ENCODE peak calls at places on chromosomes 13 and 19, in seven cellular contexts. L is CD4-positive, alpha-beta T cell; V is Peyer's patch; X is omental fat pad; W is EH; N is NCI-H187; A is NCI-H345. M is an unnamed sample.
A peak's percentile ranks its signal among the peaks of the same experiment; 100 is the strongest.

GRCh38 chr19:50835103-50835784 is 1.9 kb upstream of the KLK15 start:
- DNase-seq in N (no peak), W (peak; percentile 30), L (no peak), A (peak; percentile 26), V (no peak), X (no peak), M (no peak)

GRCh38 chr19:55041627-55042343 is 3.7 kb upstream of the GP6 start:
- DNase-seq in X (no peak), V (no peak), A (no peak), L (no peak), N (no peak), W (no peak), M (no peak)

GRCh38 chr19:55613930-55614710 is 8.7 kb downstream of the ZNF865 start:
- DNase-seq in W (no peak), V (no peak), N (no peak), X (no peak), L (no peak), A (no peak), M (no peak)

GRCh38 chr19:53868892-53869804 is 1.5 kb downstream of the MYADM start:
- DNase-seq in X (peak; percentile 74), V (peak; percentile 93), N (no peak), A (no peak), L (peak; percentile 77), W (peak; percentile 96), M (peak; percentile 98)

GRCh38 chr13:75419656-75420055 is 62.3 kb downstream of the TBC1D4 start:
- DNase-seq in L (no peak), W (no peak), A (no peak), X (no peak), N (no peak), V (no peak), M (no peak)

GRCh38 chr13:23288564-23288963 is 107.8 kb downstream of the SGCG start:
- DNase-seq in A (no peak), V (no peak), L (no peak), W (no peak), N (no peak), X (no peak), M (no peak)

GRCh38 chr13:99327133-99327532 is 19.9 kb upstream of the GPR183 start:
- DNase-seq in W (no peak), N (no peak), L (no peak), V (no peak), X (no peak), A (no peak), M (no peak)

GRCh38 chr19:35860818-35861639 is 4.3 kb downstream of the KIRREL2 start:
- DNase-seq in A (no peak), N (no peak), L (no peak), V (no peak), X (no peak), W (peak; percentile 16), M (no peak)

GRCh38 chr13:33514362-33514761 is 228.8 kb upstream of the STARD13 start:
- DNase-seq in N (no peak), W (no peak), X (no peak), L (no peak), A (no peak), V (no peak), M (no peak)

GRCh38 chr13:99051768-99052455 is 74.0 kb upstream of the DOCK9 start:
- DNase-seq in V (no peak), A (no peak), W (no peak), X (no peak), N (no peak), L (no peak), M (no peak)

M was measured in esophagus muscularis mucosa.